ENCODE peak calls at places on chromosomes 7 and 10, in nine cellular contexts. M, S, J, T, P, D, N, Q and L are unnamed samples.

GRCh38 chr7:2981103-2981480 is 62.6 kb downstream of the CARD11 start:
- DNase-seq in M (no peak), S (no peak), J (no peak), T (no peak), P (no peak), D (no peak), N (no peak), Q (no peak), L (no peak)

GRCh38 chr10:131568866-131569265 is 257.3 kb upstream of the TCERG1L start:
- DNase-seq in M (no peak), S (no peak), J (no peak), T (no peak), P (no peak), D (no peak), N (no peak), Q (no peak), L (no peak)

GRCh38 chr7:75928600-75928939 is 13.6 kb downstream of the POR start:
- DNase-seq in M (no peak), S (peak), J (no peak), T (no peak), P (no peak), D (peak), N (no peak), Q (no peak), L (no peak)

GRCh38 chr7:127474457-127474856 is 81.9 kb upstream of the ZNF800 start:
- DNase-seq in M (no peak), S (no peak), J (no peak), T (peak), P (peak), D (no peak), N (no peak), Q (no peak), L (no peak)

GRCh38 chr10:122510326-122510725 is 49.0 kb downstream of the HTRA1 start:
- DNase-seq in M (no peak), S (no peak), J (no peak), T (no peak), P (peak), D (no peak), N (no peak), Q (no peak), L (no peak)

GRCh38 chr10:72162978-72163377 is 52.8 kb upstream of the ANAPC16 start:
- DNase-seq in M (no peak), S (no peak), J (peak), T (no peak), P (peak), D (no peak), N (no peak), Q (no peak), L (no peak)

GRCh38 chr10:44862917-44863316 is 48.2 kb upstream of the TMEM72 start:
- DNase-seq in M (no peak), S (no peak), J (no peak), T (no peak), P (no peak), D (no peak), N (no peak), Q (no peak), L (no peak)

GRCh38 chr7:115293628-115294236 is 371.8 kb downstream of the MDFIC start:
- DNase-seq in M (no peak), S (no peak), J (peak), T (no peak), P (peak), D (no peak), N (no peak), Q (no peak), L (no peak)

GRCh38 chr10:112314822-112315474 is 31.7 kb downstream of the TECTB start:
- DNase-seq in M (peak), S (peak), J (peak), T (peak), P (peak), D (peak), N (peak), Q (peak), L (peak)

GRCh38 chr7:102978280-102978679 is 65.5 kb downstream of the LRRC17 start:
- DNase-seq in M (peak), S (no peak), J (peak), T (peak), P (peak), D (no peak), N (no peak), Q (no peak), L (no peak)